ENCODE peak calls at places on chromosome 15, in nine cellular contexts. W, K, Y, Q, A, J, O, R and L are unnamed samples.

GRCh38 chr15:42145546-42146455 is 10.6 kb downstream of the PLA2G4F start:
- DNase-seq in Q (no peak), J (peak), Y (no peak), K (no peak), R (no peak), W (no peak), A (no peak), O (no peak), L (peak)

GRCh38 chr15:29652595-29652994 is 169.7 kb downstream of the TJP1 start:
- DNase-seq in J (no peak), Y (no peak), W (no peak), A (no peak), K (no peak), O (no peak), R (no peak), Q (no peak), L (no peak)

GRCh38 chr15:47715856-47716445 is 1.4 kb upstream of the SEMA6D start:
- DNase-seq in K (no peak), O (peak), Q (peak), Y (no peak), W (no peak), R (no peak), A (peak), J (no peak), L (no peak)

GRCh38 chr15:94445529-94446160 is 214.3 kb downstream of the MCTP2 start:
- DNase-seq in W (no peak), R (no peak), Y (no peak), A (no peak), J (no peak), K (no peak), O (no peak), Q (no peak), L (no peak)

GRCh38 chr15:66815322-66815721 is 113.3 kb downstream of the SMAD6 start:
- DNase-seq in Q (peak), O (no peak), Y (no peak), W (no peak), J (no peak), R (no peak), K (no peak), A (no peak), L (no peak)

GRCh38 chr15:46293550-46293949 is 658.7 kb downstream of the SQOR start:
- DNase-seq in K (no peak), R (no peak), Y (no peak), W (no peak), Q (no peak), A (no peak), O (no peak), J (no peak), L (no peak)

GRCh38 chr15:96360581-96361308 is 30.2 kb downstream of the NR2F2 start:
- DNase-seq in W (no peak), O (no peak), Q (no peak), A (no peak), K (no peak), R (no peak), J (no peak), Y (peak), L (no peak)

GRCh38 chr15:66912441-66912840 is 153.0 kb upstream of the SMAD3 start:
- DNase-seq in O (no peak), Y (no peak), W (no peak), J (no peak), R (no peak), A (no peak), Q (no peak), K (no peak), L (no peak)

GRCh38 chr15:68633181-68634121 is 54.7 kb downstream of the CORO2B start:
- DNase-seq in W (no peak), K (no peak), A (no peak), J (no peak), R (no peak), O (no peak), Q (no peak), Y (no peak), L (no peak)

GRCh38 chr15:31437686-31438085 is 111.1 kb downstream of the KLF13 start:
- DNase-seq in O (no peak), K (peak), Q (no peak), W (no peak), R (peak), J (peak), Y (no peak), A (no peak), L (no peak)

GRCh38 chr15:74614744-74615312 is 808 bp upstream of the CLK3 start:
- DNase-seq in Q (peak), R (peak), A (peak), K (peak), Y (no peak), O (peak), J (peak), W (peak), L (peak)

GRCh38 chr15:71493526-71493925 is 316.8 kb upstream of the NR2E3 start:
- DNase-seq in R (no peak), K (no peak), O (no peak), J (no peak), A (no peak), W (no peak), Q (no peak), Y (no peak), L (no peak)

GRCh38 chr15:66524801-66525200 is 19.7 kb downstream of the ZWILCH start:
- DNase-seq in J (no peak), O (no peak), Q (no peak), W (no peak), A (no peak), R (no peak), Y (no peak), K (no peak), L (no peak)

GRCh38 chr15:31214864-31215489 is 111.7 kb upstream of the KLF13 start:
- DNase-seq in Y (peak), Q (peak), O (peak), K (no peak), J (no peak), A (no peak), R (no peak), W (no peak), L (no peak)

GRCh38 chr15:98070132-98070531 is 109.6 kb downstream of the ARRDC4 start:
- DNase-seq in W (no peak), R (no peak), Y (no peak), Q (no peak), J (no peak), K (no peak), O (no peak), A (no peak), L (no peak)

GRCh38 chr15:31338318-31338878 is 11.8 kb downstream of the KLF13 start:
- DNase-seq in O (no peak), Y (peak), R (peak), A (peak), W (no peak), K (peak), J (no peak), Q (peak), L (no peak)

GRCh38 chr15:80252281-80252619 is 237 bp upstream of the CTXND1 start:
- DNase-seq in W (no peak), K (no peak), O (no peak), R (no peak), A (no peak), Y (no peak), J (no peak), Q (no peak), L (no peak)

GRCh38 chr15:78056714-78057269 is 20.7 kb downstream of the TBC1D2B start:
- DNase-seq in Y (no peak), O (no peak), J (peak), R (peak), A (no peak), Q (peak), K (no peak), W (no peak), L (no peak)

GRCh38 chr15:59691194-59691805 is 2.2 kb upstream of the BNIP2 start:
- DNase-seq in J (no peak), Y (no peak), W (no peak), A (peak), R (peak), O (peak), Q (peak), K (peak), L (no peak)

GRCh38 chr15:68366314-68366713 is 65.6 kb downstream of the ITGA11 start:
- DNase-seq in R (no peak), W (no peak), Y (no peak), J (no peak), O (no peak), Q (no peak), A (no peak), K (no peak), L (no peak)

GRCh38 chr15:43198992-43199391 is 13.8 kb downstream of the CCNDBP1 start:
- DNase-seq in Y (no peak), A (no peak), Q (no peak), K (no peak), W (no peak), J (no peak), O (no peak), R (no peak), L (no peak)

GRCh38 chr15:69160976-69161877 is 792 bp downstream of the GLCE start:
- DNase-seq in J (peak), Q (peak), W (peak), O (peak), A (peak), K (peak), R (peak), Y (peak), L (peak)

GRCh38 chr15:64536244-64536836 is 76.0 kb downstream of the ZNF609 start:
- DNase-seq in J (no peak), R (no peak), A (no peak), K (no peak), O (no peak), Y (no peak), Q (peak), W (no peak), L (peak)

GRCh38 chr15:68081869-68082505 is 27.9 kb downstream of the PIAS1 start:
- DNase-seq in J (no peak), K (no peak), O (no peak), W (no peak), Y (no peak), R (no peak), A (no peak), Q (no peak), L (no peak)

GRCh38 chr15:55827204-55827603 is 84.3 kb upstream of the PRTG start:
- DNase-seq in J (no peak), O (no peak), A (no peak), Q (no peak), R (no peak), W (no peak), Y (no peak), K (peak), L (no peak)

GRCh38 chr15:55823699-55824098 is 80.7 kb upstream of the PRTG start:
- DNase-seq in W (no peak), Y (no peak), K (no peak), A (no peak), O (no peak), J (no peak), Q (peak), R (no peak), L (no peak)

GRCh38 chr15:55823191-55823670 is 80.3 kb upstream of the PRTG start:
- DNase-seq in J (no peak), Q (peak), R (no peak), O (no peak), W (no peak), K (no peak), Y (no peak), A (no peak), L (no peak)

GRCh38 chr15:55827965-55828364 is 85.0 kb upstream of the PRTG start:
- DNase-seq in Y (no peak), J (no peak), O (no peak), R (no peak), W (no peak), K (no peak), Q (no peak), A (no peak), L (no peak)

DNA sequence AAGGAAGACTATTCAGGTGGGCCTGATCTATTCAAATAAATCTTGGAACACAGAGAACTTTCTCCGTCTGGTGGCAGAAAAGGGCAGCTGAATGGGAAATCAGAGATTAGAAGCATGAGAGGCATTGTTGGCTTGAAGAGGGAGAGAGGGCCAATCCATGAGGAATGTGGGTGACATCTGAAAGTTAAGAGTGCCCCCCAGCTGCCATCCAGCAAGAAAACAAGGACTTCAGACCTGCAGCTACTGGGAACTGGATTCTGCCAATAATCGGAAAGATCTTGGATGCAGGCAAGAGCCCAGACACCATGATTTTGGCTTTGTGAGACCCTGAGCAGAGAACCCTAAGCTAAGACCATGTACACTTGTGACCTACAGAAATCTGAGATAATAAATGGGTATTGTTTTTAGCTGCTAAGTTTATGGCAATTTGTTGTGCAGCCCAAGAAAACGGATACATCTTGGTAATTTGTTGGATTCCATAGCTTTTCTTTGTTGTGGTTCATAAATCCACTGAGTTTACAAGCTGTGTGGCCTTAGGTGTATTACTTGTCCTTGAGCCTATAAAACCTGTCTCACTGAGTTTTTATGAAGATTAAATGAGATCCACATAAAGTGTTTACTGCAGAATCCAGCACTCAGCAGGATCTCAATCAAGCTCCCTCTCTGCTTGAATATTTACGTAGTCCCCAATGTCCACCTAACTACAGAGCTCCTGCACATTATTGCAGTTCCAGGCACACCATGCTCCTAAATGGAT is 82.1 kb upstream of the PRTG start:
- DNase-seq in K (no peak), W (no peak), Q (no peak), R (no peak), J (no peak), O (no peak), A (no peak), Y (no peak), L (no peak)
- TF ChIP-seq CTCF in K (no peak), W (no peak), Q (no peak), R (no peak), J (no peak), O (no peak), A (no peak), Y (no peak), L (no peak)

GRCh38 chr15:75720787-75721461 is 8.3 kb upstream of the CSPG4 start:
- DNase-seq in Y (no peak), R (peak), W (no peak), K (peak), Q (peak), O (no peak), A (peak), J (no peak), L (no peak)
- TF ChIP-seq CTCF in Y (no peak), R (peak), W (peak), K (peak), Q (no peak), O (no peak), A (peak), J (no peak), L (no peak)

DNA sequence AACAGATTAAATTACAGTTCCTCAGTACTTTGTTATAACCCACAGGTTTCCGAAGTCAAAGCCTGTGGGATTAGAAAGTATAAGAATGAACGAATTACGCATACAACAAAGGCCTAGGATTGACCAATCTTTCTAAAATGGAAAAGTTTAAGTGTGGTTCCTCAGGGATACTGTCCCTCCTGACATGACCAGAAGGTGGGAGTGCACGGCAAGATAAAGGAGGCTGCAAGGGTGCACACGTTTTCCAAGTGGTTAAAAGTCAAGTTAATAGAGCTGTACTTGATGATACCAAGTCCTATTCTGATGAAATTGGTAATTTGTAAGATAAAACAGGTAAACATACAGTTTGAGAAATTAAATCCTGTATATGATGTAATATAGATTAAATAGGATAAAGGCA is 96.2 kb downstream of the ALDH1A2 start:
- DNase-seq in W (no peak), A (peak), R (no peak), K (no peak), O (no peak), J (no peak), Q (peak), Y (no peak), L (no peak)
- TF ChIP-seq CTCF in W (peak), A (no peak), R (no peak), K (no peak), O (no peak), J (no peak), Q (peak), Y (peak), L (peak)

DNA sequence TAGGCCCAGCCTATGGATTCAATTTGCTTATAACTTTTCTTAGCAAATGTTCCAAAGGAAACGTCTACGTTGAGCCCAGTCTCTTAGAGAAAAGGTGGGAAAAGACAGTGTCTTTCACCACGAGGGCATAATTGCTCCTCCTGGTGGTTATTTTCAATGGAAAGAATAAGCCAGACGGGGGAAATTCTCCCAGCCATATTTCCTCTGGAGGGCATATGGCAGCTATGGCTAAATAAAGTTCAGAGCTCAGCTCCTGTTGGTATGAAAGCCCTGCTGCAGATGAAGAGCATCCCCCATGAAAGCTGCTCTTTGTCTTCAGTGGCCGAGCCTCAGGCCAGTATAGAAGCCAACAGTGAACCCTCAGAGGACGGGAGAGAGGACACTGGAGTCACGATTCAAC is 297.9 kb downstream of the RYR3 start:
- DNase-seq in Q (no peak), W (no peak), O (no peak), K (no peak), J (no peak), R (no peak), A (no peak), Y (no peak), L (peak)
- TF ChIP-seq CTCF in Q (peak), W (peak), O (no peak), K (no peak), J (no peak), R (no peak), A (no peak), Y (peak), L (peak)

GRCh38 chr15:40821195-40821594 is 7.3 kb downstream of the PPP1R14D start:
- DNase-seq in Y (no peak), Q (no peak), O (no peak), K (no peak), R (no peak), W (no peak), A (no peak), J (no peak), L (no peak)

GRCh38 chr15:40819048-40819447 is 9.5 kb downstream of the PPP1R14D start:
- DNase-seq in W (no peak), J (no peak), O (no peak), R (no peak), Q (no peak), Y (no peak), K (no peak), A (no peak), L (no peak)

GRCh38 chr15:40826123-40827075 is 2.1 kb downstream of the PPP1R14D start:
- DNase-seq in Y (no peak), W (no peak), J (no peak), K (no peak), O (no peak), Q (no peak), A (no peak), R (no peak), L (peak)

GRCh38 chr15:40825661-40826088 is 2.8 kb downstream of the PPP1R14D start:
- DNase-seq in O (no peak), J (no peak), A (peak), Q (peak), W (no peak), Y (no peak), R (no peak), K (no peak), L (peak)

DNA sequence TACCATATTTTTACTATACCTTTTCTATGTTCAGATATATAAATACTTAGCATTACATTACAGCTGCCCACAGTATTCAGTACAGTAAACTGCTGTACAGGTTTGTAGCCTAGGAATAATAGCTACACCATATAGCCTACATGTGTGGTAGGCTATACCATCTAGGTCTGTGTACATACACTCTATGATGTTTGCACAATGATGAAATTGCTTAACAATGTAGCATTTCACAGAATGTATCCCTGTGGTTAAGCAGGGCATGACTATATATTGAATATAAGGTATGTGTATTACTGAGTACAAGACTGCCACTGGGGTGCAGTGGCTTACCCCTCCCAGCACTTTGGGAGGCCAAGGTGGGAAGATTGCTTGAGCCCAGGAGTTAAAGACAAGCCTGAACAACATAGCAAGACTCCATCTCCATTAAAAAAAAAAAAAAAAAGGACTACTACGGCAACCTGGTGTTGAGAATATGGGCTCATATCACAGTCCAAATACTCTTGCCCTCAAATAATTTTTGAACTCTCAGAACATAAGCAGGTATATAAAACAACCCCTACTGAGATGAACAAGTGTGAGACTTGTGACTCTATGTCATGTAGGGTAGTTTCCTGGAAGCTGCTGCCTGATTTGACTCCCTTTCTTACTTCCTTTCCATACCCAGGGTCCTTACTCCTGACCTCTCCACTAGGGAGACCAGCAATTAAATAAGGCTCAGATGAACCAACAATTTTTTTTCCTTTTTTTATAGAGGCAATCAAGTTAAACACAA is 4.8 kb downstream of the PPP1R14D start:
- DNase-seq in W (no peak), Q (no peak), K (no peak), A (no peak), Y (no peak), J (no peak), O (no peak), R (no peak), L (peak)
- TF ChIP-seq CTCF in W (no peak), Q (no peak), K (no peak), A (no peak), Y (no peak), J (no peak), O (no peak), R (no peak), L (no peak)

GRCh38 chr15:73305331-73306211 is 63.2 kb downstream of the HCN4 start:
- DNase-seq in Y (no peak), R (peak), O (no peak), K (peak), W (no peak), Q (peak), A (peak), J (no peak), L (peak)
- TF ChIP-seq CTCF in Y (peak), R (peak), O (no peak), K (peak), W (peak), Q (peak), A (no peak), J (no peak), L (peak)

GRCh38 chr15:89964555-89964954 is 36.6 kb upstream of the ZNF710 start:
- DNase-seq in K (no peak), Q (no peak), J (no peak), W (no peak), A (peak), O (no peak), Y (no peak), R (no peak), L (no peak)
- TF ChIP-seq CTCF in K (no peak), Q (no peak), J (no peak), W (no peak), A (no peak), O (no peak), Y (no peak), R (no peak), L (no peak)